ENCODE peak calls at places on chromosomes 1 and 21, in seven cellular contexts. One of them, this sample, is unnamed.

GRCh38 chr21:17466166-17466565 is 46.7 kb upstream of the CXADR start:
- DNase-seq in mesendoderm: peak
- DNase-seq in nucleus accumbens: no peak
- DNase-seq in posterior vena cava: no peak
- DNase-seq in HCT116: no peak
- DNase-seq in fibroblast of pulmonary artery: peak
- DNase-seq in activated gamma-delta T cell treated with anti-CD3 and anti-CD28 coated beads, Interleukin-2, amount 50 U/mL, for 16 hours: no peak
- DNase-seq in this sample: no peak

GRCh38 chr1:26582836-26583460 is 53.4 kb downstream of the RPS6KA1 start:
- DNase-seq in mesendoderm: no peak
- DNase-seq in nucleus accumbens: no peak
- DNase-seq in posterior vena cava: peak
- DNase-seq in HCT116: no peak
- DNase-seq in fibroblast of pulmonary artery: peak
- DNase-seq in activated gamma-delta T cell treated with anti-CD3 and anti-CD28 coated beads, Interleukin-2, amount 50 U/mL, for 16 hours: peak
- DNase-seq in this sample: no peak

GRCh38 chr1:247113094-247113497 is 8.9 kb upstream of the ZNF669 start:
- DNase-seq in mesendoderm: peak
- DNase-seq in nucleus accumbens: no peak
- DNase-seq in posterior vena cava: no peak
- DNase-seq in HCT116: no peak
- DNase-seq in fibroblast of pulmonary artery: peak
- DNase-seq in activated gamma-delta T cell treated with anti-CD3 and anti-CD28 coated beads, Interleukin-2, amount 50 U/mL, for 16 hours: no peak
- DNase-seq in this sample: no peak

GRCh38 chr1:12601690-12602632 is 16.0 kb downstream of the DHRS3 start:
- DNase-seq in mesendoderm: peak
- DNase-seq in nucleus accumbens: no peak
- DNase-seq in posterior vena cava: no peak
- DNase-seq in HCT116: peak
- DNase-seq in fibroblast of pulmonary artery: no peak
- DNase-seq in activated gamma-delta T cell treated with anti-CD3 and anti-CD28 coated beads, Interleukin-2, amount 50 U/mL, for 16 hours: no peak
- DNase-seq in this sample: no peak

GRCh38 chr1:232880354-232880753 is 70.1 kb upstream of the NTPCR start:
- DNase-seq in mesendoderm: peak
- DNase-seq in nucleus accumbens: peak
- DNase-seq in posterior vena cava: no peak
- DNase-seq in HCT116: peak
- DNase-seq in fibroblast of pulmonary artery: peak
- DNase-seq in activated gamma-delta T cell treated with anti-CD3 and anti-CD28 coated beads, Interleukin-2, amount 50 U/mL, for 16 hours: no peak
- DNase-seq in this sample: no peak

GRCh38 chr1:214361636-214362035 is 80.7 kb downstream of the SMYD2 start:
- DNase-seq in mesendoderm: no peak
- DNase-seq in nucleus accumbens: no peak
- DNase-seq in posterior vena cava: no peak
- DNase-seq in HCT116: no peak
- DNase-seq in fibroblast of pulmonary artery: no peak
- DNase-seq in activated gamma-delta T cell treated with anti-CD3 and anti-CD28 coated beads, Interleukin-2, amount 50 U/mL, for 16 hours: no peak
- DNase-seq in this sample: no peak

GRCh38 chr1:202806845-202807366 is 1.3 kb downstream of the KDM5B start:
- DNase-seq in mesendoderm: peak
- DNase-seq in nucleus accumbens: no peak
- DNase-seq in posterior vena cava: no peak
- DNase-seq in HCT116: no peak
- DNase-seq in fibroblast of pulmonary artery: no peak
- DNase-seq in activated gamma-delta T cell treated with anti-CD3 and anti-CD28 coated beads, Interleukin-2, amount 50 U/mL, for 16 hours: no peak
- DNase-seq in this sample: no peak

GRCh38 chr21:38487906-38488639 is 10.2 kb downstream of the ERG start:
- DNase-seq in mesendoderm: no peak
- DNase-seq in nucleus accumbens: no peak
- DNase-seq in posterior vena cava: no peak
- DNase-seq in HCT116: no peak
- DNase-seq in fibroblast of pulmonary artery: no peak
- DNase-seq in activated gamma-delta T cell treated with anti-CD3 and anti-CD28 coated beads, Interleukin-2, amount 50 U/mL, for 16 hours: no peak
- DNase-seq in this sample: no peak